ENCODE peak calls at places on chromosomes 13 and 19, in four cellular contexts. One of them, this sample, is unnamed.

GRCh38 chr19:4866595-4867424 is 657 bp downstream of the PLIN3 start:
- DNase-seq in HepG2: peak
- DNase-seq in WTC11: peak
- DNase-seq in K562: peak
- DNase-seq in this sample: no peak

GRCh38 chr19:29942404-29943261 is 594 bp downstream of the URI1 start:
- DNase-seq in HepG2: peak
- DNase-seq in WTC11: peak
- DNase-seq in K562: no peak
- DNase-seq in this sample: peak

GRCh38 chr13:55572862-55573261 is 1567.9 kb upstream of the PRR20A start:
- DNase-seq in K562: no peak
- DNase-seq in HepG2: no peak
- DNase-seq in WTC11: no peak
- DNase-seq in this sample: no peak

GRCh38 chr13:101452519-101453485 is at the start of gene ITGBL1:
- DNase-seq in K562: no peak
- DNase-seq in HepG2: no peak
- DNase-seq in WTC11: no peak
- DNase-seq in this sample: no peak

GRCh38 chr13:31236211-31236786 is 36.5 kb downstream of the B3GLCT start:
- DNase-seq in WTC11: no peak
- DNase-seq in HepG2: peak
- DNase-seq in K562: no peak
- DNase-seq in this sample: peak

GRCh38 chr13:66558511-66558910 is 671.6 kb downstream of the PCDH9 start:
- DNase-seq in WTC11: no peak
- DNase-seq in HepG2: no peak
- DNase-seq in K562: no peak
- DNase-seq in this sample: peak

GRCh38 chr19:56538254-56538760 is 441 bp upstream of the ZFP28 start:
- DNase-seq in WTC11: peak
- DNase-seq in K562: no peak
- DNase-seq in HepG2: no peak
- DNase-seq in this sample: peak

GRCh38 chr13:41457589-41458186 is 338 bp downstream of the RGCC start:
- DNase-seq in K562: peak
- DNase-seq in HepG2: no peak
- DNase-seq in WTC11: peak
- DNase-seq in this sample: peak

GRCh38 chr19:48629599-48630288 is 7.4 kb downstream of the DBP start:
- DNase-seq in K562: peak
- DNase-seq in HepG2: no peak
- DNase-seq in WTC11: peak
- DNase-seq in this sample: peak

GRCh38 chr13:76994281-76994680 is 2.4 kb downstream of the CLN5 start:
- DNase-seq in K562: no peak
- DNase-seq in WTC11: no peak
- DNase-seq in HepG2: no peak
- DNase-seq in this sample: no peak

GRCh38 chr19:17841810-17842662 is 5.7 kb downstream of the JAK3 start:
- DNase-seq in K562: peak
- DNase-seq in WTC11: peak
- DNase-seq in HepG2: no peak
- DNase-seq in this sample: peak

GRCh38 chr19:17296976-17297375 is 6.2 kb downstream of the ABHD8 start:
- DNase-seq in K562: no peak
- DNase-seq in WTC11: no peak
- DNase-seq in HepG2: no peak
- DNase-seq in this sample: no peak

GRCh38 chr13:39037410-39037879 is 444 bp downstream of the PROSER1 start:
- DNase-seq in WTC11: no peak
- DNase-seq in K562: no peak
- DNase-seq in HepG2: no peak
- DNase-seq in this sample: peak

GRCh38 chr13:99542788-99543406 is 41.6 kb downstream of the TM9SF2 start:
- DNase-seq in WTC11: no peak
- DNase-seq in HepG2: no peak
- DNase-seq in K562: no peak
- DNase-seq in this sample: no peak

GRCh38 chr13:110136660-110137585 is 170.0 kb downstream of the COL4A1 start:
- DNase-seq in K562: no peak
- DNase-seq in WTC11: no peak
- DNase-seq in HepG2: no peak
- DNase-seq in this sample: no peak

GRCh38 chr13:104372128-104372527 is 1305.9 kb upstream of the SLC10A2 start:
- DNase-seq in WTC11: no peak
- DNase-seq in K562: no peak
- DNase-seq in HepG2: no peak
- DNase-seq in this sample: no peak

GRCh38 chr13:99310382-99311031 is 3.3 kb upstream of the GPR183 start:
- DNase-seq in WTC11: no peak
- DNase-seq in HepG2: no peak
- DNase-seq in K562: no peak
- DNase-seq in this sample: no peak

GRCh38 chr19:3513198-3514140 is 7.4 kb downstream of the FZR1 start:
- DNase-seq in WTC11: no peak
- DNase-seq in K562: no peak
- DNase-seq in HepG2: no peak
- DNase-seq in this sample: no peak

GRCh38 chr19:42206871-42207755 is 10.4 kb downstream of the DEDD2 start:
- DNase-seq in K562: peak
- DNase-seq in WTC11: no peak
- DNase-seq in HepG2: no peak
- DNase-seq in this sample: no peak

GRCh38 chr19:8576273-8576993 is 809 bp downstream of the MYO1F start:
- DNase-seq in WTC11: no peak
- DNase-seq in HepG2: no peak
- DNase-seq in K562: no peak
- DNase-seq in this sample: no peak

GRCh38 chr13:91647361-91647970 is 249.0 kb downstream of the GPC5 start:
- DNase-seq in WTC11: peak
- DNase-seq in HepG2: peak
- DNase-seq in K562: peak
- DNase-seq in this sample: peak

GRCh38 chr19:5977785-5978605 is at the start of gene RANBP3:
- DNase-seq in HepG2: peak
- DNase-seq in K562: peak
- DNase-seq in WTC11: peak
- DNase-seq in this sample: peak
- TF ChIP-seq ELF4 in HepG2: peak
- TF ChIP-seq ELF4 in K562: no peak
- TF ChIP-seq ELF4 in WTC11: peak
- TF ChIP-seq ELF4 in this sample: no peak

GRCh38 chr13:81781471-81781870 is 1440.5 kb upstream of the SPRY2 start:
- DNase-seq in K562: no peak
- DNase-seq in HepG2: no peak
- DNase-seq in WTC11: no peak
- DNase-seq in this sample: no peak

GRCh38 chr13:81778350-81778749 is 1437.4 kb upstream of the SPRY2 start:
- DNase-seq in K562: no peak
- DNase-seq in WTC11: no peak
- DNase-seq in HepG2: no peak
- DNase-seq in this sample: no peak

DNA sequence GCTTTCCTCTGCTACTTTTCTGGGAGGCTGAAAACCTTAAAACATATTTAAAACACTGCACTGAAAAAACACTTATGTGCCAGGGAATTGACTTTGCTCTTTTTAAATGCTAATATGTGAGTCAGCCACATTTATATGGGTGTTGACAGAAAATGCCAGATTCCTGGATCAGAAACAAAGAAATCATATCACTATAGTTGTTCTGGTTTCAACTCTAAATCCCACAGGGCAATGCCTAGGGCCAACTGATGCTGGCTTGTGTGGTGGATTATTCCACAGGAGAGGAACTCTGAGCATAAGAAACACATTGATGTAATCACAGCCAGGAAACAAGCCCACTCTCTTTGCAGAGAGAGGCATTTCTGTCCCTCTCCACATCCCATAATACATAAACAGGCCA is 1439.0 kb upstream of the SPRY2 start:
- DNase-seq in K562: no peak
- DNase-seq in WTC11: no peak
- DNase-seq in HepG2: no peak
- DNase-seq in this sample: no peak
- TF ChIP-seq ELF4 in K562: no peak
- TF ChIP-seq ELF4 in WTC11: no peak
- TF ChIP-seq ELF4 in HepG2: no peak
- TF ChIP-seq ELF4 in this sample: no peak

GRCh38 chr19:38228491-38229439 is 4.7 kb upstream of the DPF1 start:
- DNase-seq in WTC11: peak
- DNase-seq in K562: peak
- DNase-seq in HepG2: no peak
- DNase-seq in this sample: no peak
- TF ChIP-seq ELF4 in WTC11: no peak
- TF ChIP-seq ELF4 in K562: no peak
- TF ChIP-seq ELF4 in HepG2: no peak
- TF ChIP-seq ELF4 in this sample: no peak

GRCh38 chr13:29402168-29402621 is 193.3 kb downstream of the SLC7A1 start:
- DNase-seq in WTC11: no peak
- DNase-seq in K562: no peak
- DNase-seq in HepG2: no peak
- DNase-seq in this sample: no peak
- TF ChIP-seq ELF4 in WTC11: no peak
- TF ChIP-seq ELF4 in K562: no peak
- TF ChIP-seq ELF4 in HepG2: no peak
- TF ChIP-seq ELF4 in this sample: no peak

GRCh38 chr19:47417746-47418594 is 1.4 kb downstream of the MEIS3 start:
- DNase-seq in K562: no peak
- DNase-seq in HepG2: no peak
- DNase-seq in WTC11: no peak
- DNase-seq in this sample: no peak
- TF ChIP-seq ELF4 in K562: no peak
- TF ChIP-seq ELF4 in HepG2: no peak
- TF ChIP-seq ELF4 in WTC11: no peak
- TF ChIP-seq ELF4 in this sample: no peak

GRCh38 chr13:23575632-23576031 is 5.4 kb downstream of the TNFRSF19 start:
- DNase-seq in K562: no peak
- DNase-seq in WTC11: no peak
- DNase-seq in HepG2: no peak
- DNase-seq in this sample: no peak

GRCh38 chr13:23579072-23579885 is 9.1 kb downstream of the TNFRSF19 start:
- DNase-seq in HepG2: peak
- DNase-seq in K562: peak
- DNase-seq in WTC11: peak
- DNase-seq in this sample: peak

GRCh38 chr13:23574421-23574820 is 4.2 kb downstream of the TNFRSF19 start:
- DNase-seq in WTC11: no peak
- DNase-seq in K562: no peak
- DNase-seq in HepG2: no peak
- DNase-seq in this sample: no peak

GRCh38 chr13:23579886-23580706 is 9.9 kb downstream of the TNFRSF19 start:
- DNase-seq in WTC11: no peak
- DNase-seq in HepG2: no peak
- DNase-seq in K562: no peak
- DNase-seq in this sample: no peak

GRCh38 chr13:23578411-23579071 is 8.3 kb downstream of the TNFRSF19 start:
- DNase-seq in K562: peak
- DNase-seq in HepG2: peak
- DNase-seq in WTC11: peak
- DNase-seq in this sample: peak
- TF ChIP-seq ELF4 in K562: no peak
- TF ChIP-seq ELF4 in HepG2: no peak
- TF ChIP-seq ELF4 in WTC11: no peak
- TF ChIP-seq ELF4 in this sample: no peak

DNA sequence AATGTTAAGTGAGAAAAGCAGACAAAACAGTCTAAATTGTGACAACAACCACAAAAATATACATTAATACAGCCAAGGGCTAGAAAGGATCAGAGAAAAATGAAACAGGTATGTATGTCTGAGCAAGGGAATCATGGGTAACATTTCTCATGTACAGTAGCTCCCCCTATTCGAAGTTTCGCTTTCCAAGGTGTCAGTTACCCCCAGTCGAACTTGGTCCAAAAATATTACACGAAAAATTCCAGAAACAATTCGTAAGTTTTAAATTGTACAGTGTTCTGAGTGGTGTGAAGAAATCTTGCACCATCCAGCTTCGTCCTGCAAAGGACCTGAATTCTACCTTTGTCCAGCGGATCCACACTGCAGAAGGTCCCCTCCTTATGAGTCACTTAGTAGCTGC is 1.8 kb upstream of the RNASEH2B start:
- DNase-seq in HepG2: no peak
- DNase-seq in WTC11: no peak
- DNase-seq in K562: no peak
- DNase-seq in this sample: no peak
- TF ChIP-seq ELF4 in HepG2: no peak
- TF ChIP-seq ELF4 in WTC11: no peak
- TF ChIP-seq ELF4 in K562: no peak
- TF ChIP-seq ELF4 in this sample: no peak

This sample was measured in HEK293T.